ENCODE peak calls at places on chromosomes 7 and 10, in six cellular contexts. C is hepatocyte, O is cardiac muscle cell, Q is DND-41, K is mammary epithelial cell, Z is endodermal cell. V is an unnamed sample.
A peak's percentile ranks its signal among the peaks of the same experiment; 100 is the strongest.

GRCh38 chr7:137489880-137490279 is 146.3 kb upstream of the PTN start:
- DNase-seq in O (no peak), Q (no peak), K (no peak), Z (no peak), C (no peak), V (no peak)

GRCh38 chr10:89625041-89625765 is 19.8 kb downstream of the PANK1 start:
- DNase-seq in O (no peak), Z (no peak), C (no peak), K (peak; percentile 22), Q (no peak), V (no peak)

GRCh38 chr10:88755753-88756152 is 4.1 kb upstream of the LIPN start:
- DNase-seq in Z (no peak), O (no peak), K (no peak), Q (no peak), C (no peak), V (no peak)

GRCh38 chr7:150732786-150733733 is 4.2 kb upstream of the GIMAP5 start:
- DNase-seq in C (no peak), O (no peak), K (no peak), Q (no peak), Z (no peak), V (no peak)

GRCh38 chr7:26675143-26675887 is 189.1 kb downstream of the SKAP2 start:
- DNase-seq in O (no peak), C (no peak), Q (no peak), K (peak; percentile 77), Z (no peak), V (no peak)

GRCh38 chr10:95544783-95545500 is 16.2 kb downstream of the SORBS1 start:
- DNase-seq in Q (no peak), C (peak; percentile 30), O (no peak), Z (no peak), K (no peak), V (no peak)

GRCh38 chr7:132526111-132526741 is 50.0 kb downstream of the PLXNA4 start:
- DNase-seq in C (no peak), O (no peak), K (no peak), Q (no peak), Z (no peak), V (no peak)

GRCh38 chr10:61452655-61453641 is at the start of gene TMEM26:
- DNase-seq in O (peak; percentile 48), K (no peak), Q (peak; percentile 60), C (peak; percentile 60), Z (peak; percentile 88), V (no peak)

GRCh38 chr7:146119016-146119415 is 2.4 kb downstream of the CNTNAP2 start:
- DNase-seq in C (no peak), O (no peak), K (no peak), Z (no peak), Q (no peak), V (no peak)

GRCh38 chr10:61793760-61794713 is 107.5 kb upstream of the ARID5B start:
- DNase-seq in C (no peak), K (no peak), Z (no peak), Q (no peak), O (no peak), V (no peak)

GRCh38 chr7:109806548-109806947 is 1236.9 kb downstream of the DNAJB9 start:
- DNase-seq in C (no peak), K (no peak), O (no peak), Q (no peak), Z (no peak), V (no peak)
- TF ChIP-seq CTCF in C (no peak), K (no peak), O (no peak), Q (no peak), Z (no peak), V (no peak)

GRCh38 chr10:58969578-58969977 is 206.9 kb upstream of the PHYHIPL start:
- DNase-seq in Q (no peak), K (no peak), O (no peak), C (no peak), Z (no peak), V (no peak)

GRCh38 chr10:58972576-58973234 is 203.7 kb upstream of the PHYHIPL start:
- DNase-seq in C (no peak), Q (no peak), Z (no peak), O (no peak), K (no peak), V (no peak)

GRCh38 chr10:58971806-58972491 is 204.5 kb upstream of the PHYHIPL start:
- DNase-seq in K (no peak), Q (no peak), C (no peak), O (no peak), Z (no peak), V (no peak)

GRCh38 chr10:58971211-58971610 is 205.2 kb upstream of the PHYHIPL start:
- DNase-seq in Q (no peak), C (no peak), K (no peak), Z (no peak), O (no peak), V (no peak)

DNA sequence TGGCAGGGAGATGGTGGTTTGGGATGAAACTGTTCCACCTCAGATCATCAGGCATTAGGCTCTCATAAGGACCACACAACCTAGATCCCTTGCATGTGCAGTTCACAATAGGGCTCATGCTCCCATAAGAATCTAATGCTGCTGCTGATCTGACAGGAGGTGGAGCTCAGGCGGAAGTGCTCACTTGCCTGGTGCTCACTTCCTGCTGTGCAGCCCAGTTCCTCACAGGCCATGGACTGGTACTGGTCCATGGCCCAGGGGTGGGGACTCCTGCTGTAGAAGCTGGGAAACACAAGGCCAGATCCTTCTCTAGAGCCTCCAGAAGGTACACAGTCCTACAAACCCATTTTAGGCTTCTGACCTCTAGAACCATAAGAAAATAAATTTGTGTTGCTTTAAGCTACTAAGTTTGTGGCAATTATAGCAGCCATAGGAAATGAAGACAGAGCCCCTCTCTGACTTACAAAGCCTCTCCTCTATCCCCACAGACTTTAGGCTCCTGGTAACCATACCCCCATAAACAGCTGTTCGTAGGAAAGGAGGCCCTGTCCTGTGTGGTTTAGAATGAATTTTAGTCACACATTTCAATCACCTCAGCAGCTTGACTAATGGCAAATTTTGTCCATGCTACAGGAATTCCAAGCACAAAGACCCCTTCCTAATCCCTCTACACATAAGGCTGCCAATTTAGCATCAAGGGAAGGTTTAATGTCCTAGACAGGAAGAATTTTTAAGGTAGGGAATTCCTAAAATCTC is 206.1 kb upstream of the PHYHIPL start:
- DNase-seq in K (no peak), C (no peak), Z (no peak), O (no peak), Q (no peak), V (no peak)
- H3K4me3 ChIP-seq in K (no peak overlapping the region), C (no peak overlapping the region), Z (no peak overlapping the region), O (no peak overlapping the region), Q (no peak overlapping the region), V (no peak overlapping the region)

GRCh38 chr10:13338337-13339128 is 9.6 kb downstream of the SEPHS1 start:
- DNase-seq in Q (no peak), C (peak; percentile 29), Z (no peak), K (no peak), O (no peak), V (no peak)
- H3K27ac ChIP-seq in Q (no peak overlapping the region), C (peak overlapping the region; percentile 76), Z (no peak overlapping the region), K (no peak overlapping the region), O (no peak overlapping the region), V (no peak overlapping the region)

GRCh38 chr7:1027285-1028043 is 16.9 kb upstream of the GPR146 start:
- DNase-seq in Q (no peak), O (peak; percentile 56), K (no peak), Z (peak; percentile 68), C (peak; percentile 46), V (no peak)

GRCh38 chr7:1026721-1027151 is 17.6 kb upstream of the GPR146 start:
- DNase-seq in C (no peak), O (no peak), Q (no peak), K (no peak), Z (no peak), V (no peak)

GRCh38 chr7:1028775-1029636 is 15.3 kb upstream of the GPR146 start:
- DNase-seq in Z (peak; percentile 82), C (peak; percentile 96), K (peak; percentile 88), Q (no peak), O (peak; percentile 67), V (peak; percentile 93)

GRCh38 chr7:1029637-1030443 is 14.5 kb upstream of the GPR146 start:
- DNase-seq in C (no peak), Z (no peak), Q (no peak), O (no peak), K (no peak), V (no peak)

DNA sequence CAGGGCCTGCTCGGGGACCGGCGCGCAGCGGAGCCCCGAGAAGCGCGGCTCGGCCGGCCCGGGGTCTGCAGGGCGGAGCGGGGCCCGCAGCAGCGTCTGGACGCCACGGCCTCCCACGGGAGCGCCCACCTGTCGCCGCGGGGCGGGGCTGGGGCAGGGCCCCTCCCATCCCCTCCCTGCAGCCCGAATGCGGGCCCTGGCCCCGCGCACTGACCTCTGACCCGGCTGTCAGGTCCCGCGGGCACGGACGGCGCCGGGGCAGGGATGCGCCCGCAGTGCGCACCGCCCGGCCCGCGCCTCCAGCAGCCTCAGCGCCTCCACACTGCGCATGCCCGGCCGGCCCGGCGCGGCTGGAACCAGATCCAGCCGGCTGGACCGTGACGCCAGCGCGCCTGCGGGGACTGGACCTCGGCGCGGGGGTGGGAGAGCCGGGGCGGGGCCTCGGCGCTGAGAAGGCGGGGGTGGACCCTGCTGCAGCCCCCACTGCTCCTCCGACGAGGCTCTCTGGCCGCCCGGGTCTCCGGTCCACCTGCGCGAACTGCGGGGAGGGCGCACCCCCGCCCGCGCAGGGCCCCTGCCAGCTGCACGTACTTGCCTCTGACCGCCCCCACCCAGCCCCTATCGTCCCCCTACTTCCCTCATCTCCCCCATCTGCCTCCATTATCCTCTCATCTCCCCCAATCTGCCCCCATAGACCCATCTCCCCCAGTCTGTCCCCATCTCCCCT is 16.1 kb upstream of the GPR146 start:
- DNase-seq in O (peak; percentile 87), Q (no peak), C (peak; percentile 97), Z (peak; percentile 92), K (peak; percentile 88), V (peak; percentile 84)
- TF ChIP-seq CTCF in O (no peak), Q (no peak), C (no peak), Z (no peak), K (no peak), V (no peak)

DNA sequence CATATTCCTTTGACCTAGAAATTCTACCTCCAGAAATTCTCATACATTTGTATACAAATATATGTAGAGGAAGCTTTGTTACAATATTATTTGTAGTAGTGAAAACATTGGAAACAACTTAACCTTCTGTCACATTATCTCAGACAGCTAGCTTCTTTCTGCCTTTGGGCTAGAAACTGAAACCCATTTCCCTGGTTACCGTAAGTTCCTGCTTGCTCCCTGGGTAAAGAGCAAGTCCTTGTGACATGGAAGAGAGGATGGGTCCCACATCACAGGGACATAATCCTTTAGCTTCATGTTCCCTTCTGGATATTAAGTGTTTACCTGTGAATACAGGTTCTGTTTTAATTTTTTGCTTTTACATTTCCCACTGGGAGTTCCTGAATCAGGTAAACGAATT is 41.7 kb downstream of the KLHDC10 start:
- DNase-seq in C (no peak), Z (no peak), K (no peak), O (no peak), Q (no peak), V (no peak)
- H3K4me3 ChIP-seq in C (no peak overlapping the region), Z (no peak overlapping the region), K (no peak overlapping the region), O (no peak overlapping the region), Q (no peak overlapping the region), V (no peak overlapping the region)

GRCh38 chr7:12549106-12549505 is 21.4 kb upstream of the SCIN start:
- DNase-seq in K (no peak), Z (no peak), O (no peak), Q (no peak), C (no peak), V (peak; percentile 66)
- H3K27ac ChIP-seq in K (no peak overlapping the region), Z (no peak overlapping the region), O (no peak overlapping the region), Q (no peak overlapping the region), C (no peak overlapping the region), V (no peak overlapping the region)